ENCODE peak calls at places on chromosomes 4 and X, in nine cellular contexts. N is HEK293T, R is amniotic stem cell, X is DMS 273 treated with DMSO at 0.1 percent for 48 hours, W is choroid plexus epithelial cell, K is left lung, J is pons, M is upper lobe of left lung, G is T-helper 2 cell. C is an unnamed sample.

GRCh38 chr4:6331018-6331417 is 61.4 kb downstream of the WFS1 start:
- DNase-seq in N (peak; percentile 55), J (no peak), G (no peak), M (no peak), R (no peak), X (no peak), K (no peak), W (peak; percentile 47), C (peak; percentile 44)

GRCh38 chr4:147418206-147418605 is 62.7 kb upstream of the EDNRA start:
- DNase-seq in X (no peak), N (no peak), R (no peak), W (no peak), M (no peak), G (no peak), K (no peak), J (no peak), C (no peak)

GRCh38 chrX:152638443-152638904 is 779 bp downstream of the GABRQ start:
- DNase-seq in X (no peak), N (no peak), R (no peak), G (no peak), J (no peak), K (no peak), W (no peak), M (no peak), C (no peak)

GRCh38 chrX:47239199-47239598 is 6.4 kb downstream of the USP11 start:
- DNase-seq in J (no peak), M (no peak), K (no peak), G (no peak), R (no peak), W (no peak), N (no peak), X (no peak), C (no peak)

GRCh38 chr4:76585897-76586360 is 150.9 kb downstream of the SHROOM3 start:
- DNase-seq in J (peak; percentile 21), X (no peak), G (no peak), N (peak; percentile 65), W (peak; percentile 76), M (peak; percentile 94), K (peak; percentile 93), R (no peak), C (no peak)

GRCh38 chrX:154368630-154369452 is 5.6 kb downstream of the FLNA start:
- DNase-seq in N (no peak), K (peak; percentile 92), W (peak; percentile 95), G (peak; percentile 83), R (peak; percentile 68), X (no peak), J (no peak), M (peak; percentile 89), C (peak; percentile 97)

GRCh38 chrX:54495814-54496516 is at the start of gene FGD1:
- DNase-seq in X (peak; percentile 29), M (peak; percentile 55), W (peak; percentile 51), G (peak; percentile 11), N (peak; percentile 81), J (peak; percentile 8), K (peak; percentile 82), R (peak; percentile 8), C (peak; percentile 4)

GRCh38 chr4:20687894-20688293 is 12.4 kb upstream of the PACRGL start:
- DNase-seq in X (no peak), G (no peak), M (no peak), J (no peak), K (no peak), R (no peak), N (no peak), W (peak; percentile 50), C (peak; percentile 55)

GRCh38 chrX:154096140-154097002 is 1.1 kb downstream of the MECP2 start:
- DNase-seq in N (no peak), G (no peak), J (peak; percentile 34), M (no peak), R (no peak), X (no peak), K (no peak), W (no peak), C (no peak)

GRCh38 chr4:156968479-156968984 is 3.1 kb downstream of the PDGFC start:
- DNase-seq in K (no peak), M (peak; percentile 65), X (peak; percentile 42), G (no peak), W (peak; percentile 91), R (no peak), J (peak; percentile 82), N (peak; percentile 45), C (peak; percentile 87)

GRCh38 chrX:30635630-30636029 is 17.6 kb upstream of the GK start:
- DNase-seq in K (no peak), X (no peak), M (no peak), W (peak; percentile 49), G (no peak), N (peak; percentile 13), R (no peak), J (no peak), C (no peak)

GRCh38 chrX:14896273-14896672 is 23.1 kb downstream of the MOSPD2 start:
- DNase-seq in K (no peak), J (no peak), G (no peak), X (no peak), W (no peak), M (no peak), R (no peak), N (no peak), C (no peak)

GRCh38 chr4:61003301-61003700 is 196.8 kb upstream of the ADGRL3 start:
- DNase-seq in G (no peak), N (no peak), W (peak; percentile 39), K (no peak), M (no peak), J (no peak), R (no peak), X (no peak), C (peak; percentile 61)

GRCh38 chr4:41734366-41734765 is 14.2 kb downstream of the PHOX2B start:
- DNase-seq in J (no peak), W (no peak), M (no peak), N (no peak), X (no peak), R (no peak), K (no peak), G (no peak), C (peak; percentile 62)

GRCh38 chrX:119573840-119574393 is 446 bp upstream of the UBE2A start:
- DNase-seq in J (peak; percentile 16), N (peak; percentile 40), K (no peak), R (no peak), X (peak; percentile 42), M (peak; percentile 30), G (no peak), W (peak; percentile 64), C (no peak)

GRCh38 chrX:8815460-8816065 is 14.4 kb upstream of the FAM9A start:
- DNase-seq in R (no peak), J (peak; percentile 35), N (peak; percentile 48), G (no peak), K (no peak), W (peak; percentile 55), M (no peak), X (peak; percentile 13), C (peak; percentile 52)